ENCODE peak calls at places on chromosomes 1 and 21, in six cellular contexts. One of them, this sample, is unnamed.

GRCh38 chr1:40625076-40625475 is 40.4 kb downstream of the RIMS3 start:
- DNase-seq in IMR-90: no peak
- DNase-seq in RWPE2: no peak
- DNase-seq in psoas muscle: no peak
- DNase-seq in NB4: peak; percentile 37
- DNase-seq in A549: no peak
- DNase-seq in this sample: no peak

GRCh38 chr1:7042322-7043231 is 257.3 kb downstream of the CAMTA1 start:
- DNase-seq in NB4: peak; percentile 39
- DNase-seq in RWPE2: no peak
- DNase-seq in psoas muscle: no peak
- DNase-seq in IMR-90: peak; percentile 57
- DNase-seq in A549: peak; percentile 50
- DNase-seq in this sample: peak; percentile 48

GRCh38 chr1:2904191-2904590 is 102.7 kb upstream of the TTC34 start:
- DNase-seq in NB4: no peak
- DNase-seq in IMR-90: no peak
- DNase-seq in A549: no peak
- DNase-seq in RWPE2: no peak
- DNase-seq in psoas muscle: no peak
- DNase-seq in this sample: no peak

GRCh38 chr1:17573518-17574041 is 34.1 kb downstream of the ARHGEF10L start:
- DNase-seq in IMR-90: no peak
- DNase-seq in A549: no peak
- DNase-seq in NB4: no peak
- DNase-seq in RWPE2: no peak
- DNase-seq in psoas muscle: no peak
- DNase-seq in this sample: no peak

GRCh38 chr1:229004227-229004833 is 266.6 kb upstream of the RAB4A start:
- DNase-seq in NB4: no peak
- DNase-seq in psoas muscle: no peak
- DNase-seq in RWPE2: no peak
- DNase-seq in A549: no peak
- DNase-seq in IMR-90: no peak
- DNase-seq in this sample: no peak

GRCh38 chr1:2226525-2227340 is 1.4 kb upstream of the SKI start:
- DNase-seq in RWPE2: no peak
- DNase-seq in A549: no peak
- DNase-seq in IMR-90: no peak
- DNase-seq in psoas muscle: peak; percentile 22
- DNase-seq in NB4: no peak
- DNase-seq in this sample: no peak

GRCh38 chr1:179883040-179883501 is 986 bp downstream of the TOR1AIP1 start:
- DNase-seq in NB4: no peak
- DNase-seq in IMR-90: no peak
- DNase-seq in psoas muscle: no peak
- DNase-seq in RWPE2: no peak
- DNase-seq in A549: peak; percentile 35
- DNase-seq in this sample: no peak

GRCh38 chr21:31220567-31220966 is 123.5 kb downstream of the TIAM1 start:
- DNase-seq in IMR-90: peak; percentile 24
- DNase-seq in RWPE2: no peak
- DNase-seq in NB4: peak; percentile 24
- DNase-seq in A549: no peak
- DNase-seq in psoas muscle: no peak
- DNase-seq in this sample: peak; percentile 87

GRCh38 chr1:113918243-113918642 is 10.9 kb upstream of the HIPK1 start:
- DNase-seq in NB4: no peak
- DNase-seq in RWPE2: no peak
- DNase-seq in psoas muscle: no peak
- DNase-seq in IMR-90: no peak
- DNase-seq in A549: no peak
- DNase-seq in this sample: no peak

GRCh38 chr1:116868386-116868785 is 41.3 kb upstream of the PTGFRN start:
- DNase-seq in psoas muscle: no peak
- DNase-seq in RWPE2: no peak
- DNase-seq in IMR-90: no peak
- DNase-seq in A549: no peak
- DNase-seq in NB4: peak; percentile 36
- DNase-seq in this sample: peak; percentile 71

GRCh38 chr1:93995837-93996526 is 86.8 kb upstream of the GCLM start:
- DNase-seq in RWPE2: no peak
- DNase-seq in psoas muscle: no peak
- DNase-seq in A549: no peak
- DNase-seq in IMR-90: no peak
- DNase-seq in NB4: no peak
- DNase-seq in this sample: no peak

GRCh38 chr21:26026113-26026512 is 144.5 kb downstream of the APP start:
- DNase-seq in A549: no peak
- DNase-seq in IMR-90: no peak
- DNase-seq in RWPE2: no peak
- DNase-seq in psoas muscle: no peak
- DNase-seq in NB4: no peak
- DNase-seq in this sample: no peak

GRCh38 chr1:19156676-19157075 is 53.4 kb downstream of the UBR4 start:
- DNase-seq in NB4: no peak
- DNase-seq in IMR-90: peak; percentile 44
- DNase-seq in psoas muscle: peak; percentile 23
- DNase-seq in RWPE2: no peak
- DNase-seq in A549: no peak
- DNase-seq in this sample: peak; percentile 73

GRCh38 chr1:189654906-189655305 is 822.8 kb downstream of the BRINP3 start:
- DNase-seq in RWPE2: no peak
- DNase-seq in A549: no peak
- DNase-seq in IMR-90: peak; percentile 65
- DNase-seq in NB4: no peak
- DNase-seq in psoas muscle: no peak
- DNase-seq in this sample: no peak

GRCh38 chr1:5993553-5994510 is 1.6 kb upstream of the NPHP4 start:
- DNase-seq in A549: no peak
- DNase-seq in psoas muscle: no peak
- DNase-seq in IMR-90: no peak
- DNase-seq in RWPE2: peak; percentile 48
- DNase-seq in NB4: peak; percentile 28
- DNase-seq in this sample: no peak

GRCh38 chr1:116346943-116347673 is 25.9 kb upstream of the ATP1A1 start:
- DNase-seq in psoas muscle: no peak
- DNase-seq in A549: no peak
- DNase-seq in IMR-90: no peak
- DNase-seq in NB4: no peak
- DNase-seq in RWPE2: no peak
- DNase-seq in this sample: no peak

GRCh38 chr1:57034713-57035112 is 68.9 kb upstream of the C8B start:
- DNase-seq in NB4: no peak
- DNase-seq in A549: no peak
- DNase-seq in RWPE2: no peak
- DNase-seq in psoas muscle: no peak
- DNase-seq in IMR-90: no peak
- DNase-seq in this sample: no peak

GRCh38 chr1:51776408-51776807 is 102.1 kb downstream of the NRDC start:
- DNase-seq in psoas muscle: no peak
- DNase-seq in NB4: no peak
- DNase-seq in RWPE2: no peak
- DNase-seq in A549: no peak
- DNase-seq in IMR-90: no peak
- DNase-seq in this sample: no peak

GRCh38 chr1:76023669-76024407 is 50.7 kb upstream of the ST6GALNAC3 start:
- DNase-seq in A549: no peak
- DNase-seq in NB4: no peak
- DNase-seq in RWPE2: no peak
- DNase-seq in IMR-90: peak; percentile 11
- DNase-seq in psoas muscle: no peak
- DNase-seq in this sample: no peak

GRCh38 chr21:34890724-34891609 is 158.1 kb downstream of the RUNX1 start:
- DNase-seq in RWPE2: no peak
- DNase-seq in NB4: peak; percentile 88
- DNase-seq in IMR-90: peak; percentile 48
- DNase-seq in A549: no peak
- DNase-seq in psoas muscle: peak; percentile 29
- DNase-seq in this sample: no peak

GRCh38 chr1:109808703-109809102 is 45.0 kb upstream of the EPS8L3 start:
- DNase-seq in RWPE2: no peak
- DNase-seq in IMR-90: no peak
- DNase-seq in NB4: no peak
- DNase-seq in psoas muscle: no peak
- DNase-seq in A549: no peak
- DNase-seq in this sample: no peak

GRCh38 chr1:201397675-201398074 is 1.4 kb downstream of the LAD1 start:
- DNase-seq in IMR-90: peak; percentile 19
- DNase-seq in NB4: no peak
- DNase-seq in psoas muscle: no peak
- DNase-seq in RWPE2: no peak
- DNase-seq in A549: no peak
- DNase-seq in this sample: no peak
- TF ChIP-seq CTCF in IMR-90: no peak
- TF ChIP-seq CTCF in NB4: no peak
- TF ChIP-seq CTCF in psoas muscle: no peak
- TF ChIP-seq CTCF in RWPE2: no peak
- TF ChIP-seq CTCF in A549: no peak
- TF ChIP-seq CTCF in this sample: no peak

DNA sequence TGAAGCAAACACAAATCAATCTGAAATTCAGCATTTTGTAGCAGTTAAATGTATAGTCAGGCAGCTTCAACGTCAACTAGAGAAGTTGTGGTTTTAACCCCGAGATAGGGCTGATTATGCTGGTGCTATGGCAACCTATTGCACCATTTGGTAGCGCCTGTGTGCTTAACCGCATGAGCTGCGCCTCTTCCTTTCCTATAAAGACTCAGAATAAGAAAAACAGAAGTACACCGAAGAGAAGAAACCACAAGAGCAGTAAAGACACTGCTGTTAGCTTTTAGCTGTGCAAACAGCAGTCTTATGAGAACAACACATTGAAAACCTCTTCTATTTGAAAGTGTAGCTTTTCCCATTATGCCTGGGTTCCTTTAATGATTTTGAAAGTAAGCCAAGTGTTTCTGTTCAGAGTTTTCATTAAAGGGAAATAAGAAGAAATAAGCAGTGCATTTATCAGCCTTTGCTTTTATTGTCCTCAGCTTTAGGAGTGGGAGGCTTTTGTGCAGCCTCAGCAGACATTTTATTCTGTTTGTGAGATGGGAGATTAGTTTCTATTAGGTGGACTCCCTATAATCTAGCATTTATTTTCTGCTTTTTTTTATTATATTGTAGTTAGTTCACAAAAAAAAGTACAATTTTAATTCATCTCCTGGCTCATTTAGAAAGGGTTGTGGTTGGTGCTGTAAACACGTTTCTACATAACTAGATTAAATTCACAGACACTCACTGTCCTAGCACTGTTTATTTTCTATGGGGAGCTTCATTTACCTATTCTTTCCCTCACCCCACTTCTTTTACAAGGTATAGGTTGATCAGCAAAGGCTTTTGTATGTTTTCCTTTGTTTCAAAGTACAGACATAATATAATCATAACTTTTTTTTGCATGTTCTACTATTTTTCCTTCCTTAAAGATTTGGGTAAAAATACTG is 43.3 kb downstream of the PTPRC start:
- DNase-seq in psoas muscle: peak; percentile 31
- DNase-seq in A549: no peak
- DNase-seq in NB4: peak; percentile 98
- DNase-seq in IMR-90: peak; percentile 93
- DNase-seq in RWPE2: no peak
- DNase-seq in this sample: peak; percentile 86
- H3K4me3 ChIP-seq in psoas muscle: no peak overlapping the region
- H3K4me3 ChIP-seq in A549: no peak overlapping the region
- H3K4me3 ChIP-seq in NB4: peak overlapping the region; percentile 32
- H3K4me3 ChIP-seq in IMR-90: peak overlapping the region; percentile 11
- H3K4me3 ChIP-seq in RWPE2: no peak overlapping the region
- H3K4me3 ChIP-seq in this sample: no peak overlapping the region

DNA sequence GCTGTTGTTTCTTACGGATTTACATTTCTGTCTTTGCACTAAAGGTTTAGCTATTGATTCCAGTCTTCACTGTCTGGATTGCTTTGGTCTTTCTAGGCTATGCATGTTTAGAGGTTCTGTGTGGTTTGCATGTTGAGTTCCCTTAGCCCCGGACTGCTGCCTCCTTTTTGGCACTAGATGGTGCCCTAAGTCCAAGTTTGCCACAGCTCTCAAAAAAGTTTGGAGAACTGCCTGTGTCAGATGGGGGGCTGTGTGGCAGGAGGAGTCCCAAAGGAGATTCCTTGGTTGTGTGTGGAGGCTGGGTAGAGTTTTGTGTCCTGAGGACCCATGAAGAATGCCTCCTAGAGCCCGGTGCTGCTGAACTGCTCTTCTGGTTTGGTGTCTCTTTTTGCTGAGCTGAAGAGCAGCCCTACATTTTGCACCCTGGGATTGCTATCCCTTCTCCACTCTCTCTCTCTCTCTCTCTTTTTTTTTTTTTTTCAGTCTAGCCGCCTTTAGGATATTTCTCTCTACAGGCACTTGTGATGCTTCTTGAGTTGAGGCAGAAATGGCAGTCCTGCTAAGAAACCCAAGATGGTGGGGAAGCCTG is 74.4 kb downstream of the PTGS2 start:
- DNase-seq in A549: no peak
- DNase-seq in psoas muscle: no peak
- DNase-seq in NB4: peak; percentile 58
- DNase-seq in IMR-90: peak; percentile 59
- DNase-seq in RWPE2: no peak
- DNase-seq in this sample: peak; percentile 73
- TF ChIP-seq CTCF in A549: peak; percentile 75
- TF ChIP-seq CTCF in psoas muscle: peak; percentile 20
- TF ChIP-seq CTCF in NB4: peak; percentile 74
- TF ChIP-seq CTCF in IMR-90: peak; percentile 68
- TF ChIP-seq CTCF in RWPE2: peak; percentile 87
- TF ChIP-seq CTCF in this sample: peak; percentile 86

DNA sequence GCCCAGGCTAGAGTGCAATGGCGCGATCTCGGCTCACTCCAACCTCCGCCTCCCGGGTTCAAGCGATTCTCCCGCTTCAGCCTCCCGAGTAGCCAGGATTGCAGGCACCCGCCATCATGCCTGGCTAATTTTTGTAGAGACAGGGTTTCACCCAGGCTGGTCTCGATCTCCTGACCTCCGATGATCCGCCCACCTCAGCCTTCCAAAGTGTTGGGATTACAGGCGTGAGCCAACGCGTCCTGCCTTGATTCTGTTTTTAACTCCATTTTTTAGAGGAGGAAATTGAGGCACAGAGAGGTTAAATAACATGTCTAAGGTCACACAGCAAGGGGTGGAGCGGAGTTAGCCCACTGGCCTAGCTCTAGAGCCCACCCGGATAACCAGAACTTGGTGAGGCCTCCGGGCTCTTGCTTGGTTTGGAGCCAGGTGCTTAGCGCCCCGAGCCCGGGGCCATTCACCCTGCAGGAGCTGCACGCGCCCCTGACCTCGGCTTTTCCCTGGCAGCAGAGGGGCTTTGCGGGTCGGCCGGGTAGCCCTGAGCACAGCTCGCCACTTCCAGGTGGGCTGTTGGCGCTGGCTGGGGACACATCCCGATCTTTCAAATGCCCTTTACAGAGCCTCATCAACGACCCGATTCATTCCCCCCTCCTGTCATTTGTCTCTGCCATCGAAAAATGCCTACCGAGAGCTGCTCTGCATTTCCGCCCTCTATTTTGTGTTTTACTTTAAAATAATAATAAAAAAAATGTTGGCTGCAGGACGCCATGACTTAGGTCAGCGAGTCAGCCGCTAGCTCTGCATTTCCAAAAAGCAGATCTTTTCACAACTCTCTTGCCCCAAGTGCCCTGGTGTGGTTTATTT is 11.2 kb downstream of the SIM2 start:
- DNase-seq in A549: no peak
- DNase-seq in psoas muscle: no peak
- DNase-seq in NB4: no peak
- DNase-seq in IMR-90: no peak
- DNase-seq in RWPE2: peak; percentile 45
- DNase-seq in this sample: no peak
- H3K4me3 ChIP-seq in A549: no peak overlapping the region
- H3K4me3 ChIP-seq in psoas muscle: no peak overlapping the region
- H3K4me3 ChIP-seq in NB4: no peak overlapping the region
- H3K4me3 ChIP-seq in IMR-90: no peak overlapping the region
- H3K4me3 ChIP-seq in RWPE2: peak overlapping the region; percentile 15
- H3K4me3 ChIP-seq in this sample: no peak overlapping the region

This sample was measured in fibroblast of mammary gland.